ENCODE peak calls at places on chromosomes 2 and 18, in four cellular contexts. B is lower lobe of right lung, A is fibroblast of lung, V is uterus. P is an unnamed sample.
A peak's percentile ranks its signal among the peaks of the same experiment; 100 is the strongest.

GRCh38 chr2:224360801-224361251 is 41.1 kb downstream of the FAM124B start:
- DNase-seq in A (peak; percentile 36), V (no peak), B (no peak), P (no peak)

GRCh38 chr2:146927080-146927714 is 917.6 kb upstream of the ACVR2A start:
- DNase-seq in A (peak; percentile 85), B (peak; percentile 43), V (peak; percentile 58), P (no peak)

GRCh38 chr18:10439898-10440297 is 14.5 kb upstream of the APCDD1 start:
- DNase-seq in B (no peak), A (no peak), V (no peak), P (no peak)

GRCh38 chr2:164839914-164840457 is 1.6 kb downstream of the COBLL1 start:
- DNase-seq in A (peak; percentile 26), B (no peak), V (no peak), P (no peak)

GRCh38 chr2:234426616-234427015 is 70.3 kb downstream of the ARL4C start:
- DNase-seq in A (no peak), B (no peak), V (no peak), P (no peak)

GRCh38 chr2:19746137-19746585 is 155.6 kb downstream of the TTC32 start:
- DNase-seq in V (no peak), A (no peak), B (no peak), P (no peak)

GRCh38 chr2:16069933-16070647 is 129.7 kb downstream of the MYCN start:
- DNase-seq in V (no peak), A (no peak), B (no peak), P (no peak)

GRCh38 chr2:239433777-239434396 is 33.1 kb upstream of the HDAC4 start:
- DNase-seq in V (no peak), B (no peak), A (peak; percentile 75), P (no peak)

GRCh38 chr2:65366595-65367125 is 65.7 kb downstream of the SPRED2 start:
- DNase-seq in B (no peak), A (peak; percentile 94), V (no peak), P (no peak)

GRCh38 chr2:163716101-163716500 is 19.7 kb downstream of the FIGN start:
- DNase-seq in A (no peak), V (no peak), B (no peak), P (no peak)

GRCh38 chr2:126795661-126796060 is 103.0 kb upstream of the TEX51 start:
- DNase-seq in V (no peak), B (no peak), A (no peak), P (no peak)

GRCh38 chr2:54671010-54671409 is 52.5 kb upstream of the EML6 start:
- DNase-seq in A (no peak), B (no peak), V (no peak), P (no peak)

GRCh38 chr18:34531110-34531509 is 179.0 kb upstream of the DTNA start:
- DNase-seq in B (no peak), A (no peak), V (no peak), P (no peak)

GRCh38 chr18:22977847-22978701 is 44.9 kb downstream of the RBBP8 start:
- DNase-seq in A (peak; percentile 84), V (no peak), B (no peak), P (no peak)

GRCh38 chr2:5673148-5673860 is 18.9 kb upstream of the SOX11 start:
- DNase-seq in A (no peak), V (no peak), B (no peak), P (no peak)

GRCh38 chr18:58608216-58608615 is 20.7 kb downstream of the ALPK2 start:
- DNase-seq in V (no peak), B (no peak), A (no peak), P (no peak)

GRCh38 chr2:108579631-108580030 is 45.4 kb downstream of the LIMS1 start:
- DNase-seq in B (no peak), V (no peak), A (no peak), P (no peak)

GRCh38 chr2:102505290-102505689 is 32.3 kb downstream of the SLC9A4 start:
- DNase-seq in A (no peak), B (peak; percentile 54), V (no peak), P (no peak)

GRCh38 chr2:203583696-203584095 is 48.6 kb upstream of the RAPH1 start:
- DNase-seq in A (no peak), B (no peak), V (no peak), P (peak; percentile 61)

GRCh38 chr2:241799522-241800197 is 9.3 kb upstream of the NEU4 start:
- DNase-seq in B (peak; percentile 32), V (peak; percentile 9), A (no peak), P (peak; percentile 62)

GRCh38 chr18:48637081-48637990 is 98.5 kb downstream of the CTIF start:
- DNase-seq in A (no peak), B (no peak), V (no peak), P (no peak)

GRCh38 chr18:76384114-76384790 is 110.8 kb downstream of the ZNF516 start:
- DNase-seq in A (no peak), B (no peak), V (peak; percentile 11), P (peak; percentile 59)

GRCh38 chr18:79935098-79935480 is 16.4 kb downstream of the SLC66A2 start:
- DNase-seq in A (no peak), B (peak; percentile 4), V (no peak), P (peak; percentile 19)

GRCh38 chr2:189113963-189114362 is 65.6 kb downstream of the COL5A2 start:
- DNase-seq in A (no peak), B (no peak), V (no peak), P (no peak)

GRCh38 chr2:227482638-227483340 is 10.8 kb downstream of the AGFG1 start:
- DNase-seq in B (no peak), V (no peak), A (peak; percentile 47), P (no peak)

GRCh38 chr2:221166283-221166682 is 405.8 kb downstream of the EPHA4 start:
- DNase-seq in A (peak; percentile 90), B (no peak), V (no peak), P (no peak)

GRCh38 chr2:225074919-225075681 is 32.8 kb upstream of the DOCK10 start:
- DNase-seq in V (no peak), B (no peak), A (no peak), P (no peak)

GRCh38 chr2:105698820-105699219 is 45.9 kb upstream of the NCK2 start:
- DNase-seq in A (no peak), V (no peak), B (no peak), P (no peak)

GRCh38 chr2:128984066-128984465 is 665.4 kb upstream of the HS6ST1 start:
- DNase-seq in V (no peak), B (no peak), A (no peak), P (no peak)

GRCh38 chr2:82795446-82795845 is 1663.6 kb downstream of the SUCLG1 start:
- DNase-seq in B (no peak), A (peak; percentile 61), V (no peak), P (no peak)

GRCh38 chr18:9477509-9477908 is 2.2 kb downstream of the RALBP1 start:
- DNase-seq in A (no peak), B (no peak), V (no peak), P (no peak)

GRCh38 chr2:85601771-85602475 is 575 bp downstream of the TMEM150A start:
- DNase-seq in V (peak; percentile 72), A (peak; percentile 56), B (peak; percentile 83), P (peak; percentile 85)

GRCh38 chr2:27799646-27800010 is 28.1 kb downstream of the MRPL33 start:
- DNase-seq in B (no peak), A (no peak), V (no peak), P (peak; percentile 79)

GRCh38 chr2:9205963-9206948 is at the start of gene ASAP2:
- DNase-seq in A (peak; percentile 66), V (peak; percentile 79), B (peak; percentile 81), P (peak; percentile 91)

GRCh38 chr2:198371902-198372611 is 567.7 kb downstream of the PLCL1 start:
- DNase-seq in B (no peak), A (peak; percentile 19), V (no peak), P (no peak)

GRCh38 chr2:235390108-235390815 is 103.6 kb upstream of the AGAP1 start:
- DNase-seq in A (peak; percentile 57), V (no peak), B (peak; percentile 50), P (peak; percentile 53)

GRCh38 chr2:8676191-8676914 is 5.5 kb upstream of the ID2 start:
- DNase-seq in B (peak; percentile 85), V (peak; percentile 90), A (peak; percentile 86), P (peak; percentile 94)

GRCh38 chr2:74436111-74436803 is 5.5 kb downstream of the RTKN start:
- DNase-seq in B (no peak), V (no peak), A (no peak), P (no peak)

GRCh38 chr2:218334531-218334930 is 22.1 kb upstream of the CATIP start:
- DNase-seq in A (no peak), V (no peak), B (no peak), P (no peak)
- H3K4me1 ChIP-seq in A (no peaks in the 10 kb centered on the region), V (no peaks in the 10 kb centered on the region), B (peaks cover 34% of the 10 kb centered on the region), P (no peaks in the 10 kb centered on the region)

GRCh38 chr18:78895207-78896001 is 84.2 kb upstream of the SALL3 start:
- DNase-seq in B (no peak), V (no peak), A (no peak), P (no peak)
- H3K9me3 ChIP-seq in B (no peaks in the 10 kb centered on the region), V (no peaks in the 10 kb centered on the region), A (no peaks in the 10 kb centered on the region), P (peaks cover 2% of the 10 kb centered on the region)

DNA sequence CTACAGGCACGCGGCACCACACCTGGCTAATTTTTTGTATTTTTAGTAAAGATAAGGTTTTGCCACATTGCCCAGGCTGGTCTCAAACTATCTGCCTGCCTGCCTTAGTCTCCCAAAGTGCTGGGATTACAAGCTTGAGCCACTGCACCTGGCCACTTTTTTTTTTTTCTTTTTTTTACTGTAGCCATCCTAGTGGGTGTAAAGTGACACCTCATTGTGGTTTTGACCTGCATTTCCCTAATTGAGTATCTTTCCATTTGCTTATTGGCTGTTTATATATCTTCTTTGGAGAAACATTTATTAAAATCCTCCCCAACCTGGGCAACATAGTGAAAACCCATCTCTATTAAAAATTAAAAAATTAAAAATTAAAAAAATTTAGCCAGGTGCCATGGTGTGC is 12.0 kb downstream of the PCBP1 start:
- DNase-seq in A (no peak), B (no peak), V (peak; percentile 4), P (no peak)
- H3K27me3 ChIP-seq in A (no peaks in the 10 kb centered on the region), B (no peaks in the 10 kb centered on the region), V (no peaks in the 10 kb centered on the region), P (no peaks in the 10 kb centered on the region)

GRCh38 chr18:1464444-1465217 is 560.0 kb downstream of the ADCYAP1 start:
- DNase-seq in B (no peak), A (no peak), V (no peak), P (no peak)
- H3K4me1 ChIP-seq in B (no peaks in the 10 kb centered on the region), A (no peaks in the 10 kb centered on the region), V (no peaks in the 10 kb centered on the region), P (no peaks in the 10 kb centered on the region)

DNA sequence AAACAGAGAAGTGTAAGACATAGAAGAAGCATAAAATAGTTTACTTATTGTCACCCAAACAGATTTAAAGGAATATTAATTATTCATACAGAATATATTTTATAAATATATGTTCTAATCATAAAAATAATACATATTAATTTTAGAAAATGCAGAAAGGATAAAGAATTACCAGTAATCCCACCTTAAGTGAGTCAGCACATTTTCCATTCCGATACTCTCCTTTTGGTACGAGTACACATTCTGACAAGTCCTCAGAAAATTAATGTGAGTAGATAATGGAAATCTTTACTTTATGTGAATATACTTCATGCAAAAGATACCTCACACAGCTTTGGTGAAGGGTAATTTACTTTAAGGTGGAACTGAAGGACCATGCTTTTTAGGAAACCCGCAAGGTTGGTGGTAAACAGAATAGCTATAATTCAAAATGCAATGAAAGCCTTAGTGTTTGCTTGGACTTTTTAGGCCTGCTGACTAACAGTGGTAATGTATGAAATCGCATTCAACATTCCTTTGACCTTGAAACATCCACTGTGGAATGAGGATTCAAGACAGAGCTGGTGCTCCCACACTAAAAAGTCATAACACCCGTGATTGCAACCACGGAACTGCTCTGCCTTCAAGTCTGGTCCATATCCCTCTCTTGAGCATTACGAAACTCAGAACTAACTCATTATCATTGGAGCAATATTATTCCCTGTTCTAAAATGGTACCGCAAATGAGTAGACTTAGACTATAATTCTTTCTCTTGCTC is 28.1 kb upstream of the HTR2B start:
- DNase-seq in A (peak; percentile 64), B (no peak), V (no peak), P (no peak)
- H3K9me3 ChIP-seq in A (no peaks in the 10 kb centered on the region), B (no peaks in the 10 kb centered on the region), V (no peaks in the 10 kb centered on the region), P (no peaks in the 10 kb centered on the region)

GRCh38 chr18:38406625-38407024 is 841.0 kb upstream of the CELF4 start:
- DNase-seq in A (no peak), B (no peak), V (no peak), P (no peak)
- H3K27me3 ChIP-seq in A (no peaks in the 10 kb centered on the region), B (no peaks in the 10 kb centered on the region), V (no peaks in the 10 kb centered on the region), P (no peaks in the 10 kb centered on the region)

P was measured in aorta.